ENCODE peak calls at places on chromosomes 16 and 17, in ten cellular contexts. G is endodermal cell; X is smooth muscle cell of the brain vasculature; Z is NCI-H345; B is AG04450; M is AG09319; S is activated CD4-positive, alpha-beta T cell treated with anti-CD3 and anti-CD28 coated beads, Interleukin-2, amount 10 ng/mL, durations not matched to agents 7 days and 5 days; V is stimulated activated CD4-positive, alpha-beta T cell treated with anti-CD3 and anti-CD28 coated beads, Interleukin-1b, Interleukin-23, amount 100 ng/mL, for 48 hours; D is posterior cingulate gyrus; T is activated CD8-positive, alpha-beta memory T cell treated with anti-CD3 and anti-CD28 coated beads for 1 hour. O is an unnamed sample.

GRCh38 chr16:4488486-4488967 is 12.3 kb downstream of the HMOX2 start:
- DNase-seq in G (no peak), X (no peak), Z (no peak), B (no peak), M (no peak), S (peak), V (no peak), D (no peak), T (no peak), O (no peak)

GRCh38 chr17:58331815-58332719 is 3.5 kb upstream of the TSPOAP1 start:
- DNase-seq in G (no peak), X (no peak), Z (no peak), B (no peak), M (no peak), S (peak), V (peak), D (no peak), T (peak), O (no peak)

GRCh38 chr17:50102164-50102991 is 7.2 kb downstream of the PDK2 start:
- DNase-seq in G (no peak), X (no peak), Z (no peak), B (no peak), M (no peak), S (no peak), V (no peak), D (peak), T (no peak), O (no peak)

GRCh38 chr17:79960788-79961522 is 74.7 kb downstream of the TBC1D16 start:
- DNase-seq in G (peak), X (no peak), Z (no peak), B (no peak), M (no peak), S (no peak), V (no peak), D (no peak), T (no peak), O (no peak)

GRCh38 chr17:19248149-19248922 is 11.2 kb downstream of the EPN2 start:
- DNase-seq in G (no peak), X (no peak), Z (no peak), B (no peak), M (no peak), S (no peak), V (no peak), D (no peak), T (no peak), O (no peak)

GRCh38 chr17:36089888-36090836 is at the start of gene CCL3:
- DNase-seq in G (no peak), X (no peak), Z (no peak), B (no peak), M (no peak), S (no peak), V (peak), D (no peak), T (no peak), O (no peak)

GRCh38 chr17:77131919-77132318 is 8.8 kb upstream of the SEC14L1 start:
- DNase-seq in G (no peak), X (no peak), Z (no peak), B (no peak), M (no peak), S (no peak), V (no peak), D (no peak), T (no peak), O (no peak)

GRCh38 chr16:83549836-83550569 is 257.8 kb upstream of the HSBP1 start:
- DNase-seq in G (peak), X (no peak), Z (no peak), B (no peak), M (no peak), S (no peak), V (no peak), D (no peak), T (no peak), O (no peak)

GRCh38 chr16:20866161-20866772 is 33.9 kb downstream of the DCUN1D3 start:
- DNase-seq in G (peak), X (no peak), Z (no peak), B (no peak), M (no peak), S (no peak), V (no peak), D (peak), T (no peak), O (no peak)

GRCh38 chr16:31561698-31562233 is 34.1 kb downstream of the AHSP start:
- DNase-seq in G (no peak), X (no peak), Z (no peak), B (no peak), M (no peak), S (no peak), V (no peak), D (no peak), T (no peak), O (no peak)

GRCh38 chr17:73118876-73119485 is 26.5 kb upstream of the SLC39A11 start:
- DNase-seq in G (no peak), X (no peak), Z (peak), B (no peak), M (no peak), S (no peak), V (no peak), D (no peak), T (no peak), O (no peak)

GRCh38 chr16:23561586-23561985 is 4.1 kb downstream of the UBFD1 start:
- DNase-seq in G (no peak), X (no peak), Z (no peak), B (no peak), M (no peak), S (no peak), V (no peak), D (no peak), T (no peak), O (no peak)

GRCh38 chr17:27256225-27257030 is 37.5 kb upstream of the WSB1 start:
- DNase-seq in G (no peak), X (no peak), Z (no peak), B (peak), M (peak), S (no peak), V (no peak), D (no peak), T (no peak), O (no peak)

GRCh38 chr16:83738926-83739503 is 68.8 kb upstream of the HSBP1 start:
- DNase-seq in G (no peak), X (no peak), Z (no peak), B (no peak), M (no peak), S (no peak), V (no peak), D (no peak), T (no peak), O (no peak)

GRCh38 chr17:43341705-43342600 is 56.8 kb upstream of the ARL4D start:
- DNase-seq in G (no peak), X (no peak), Z (no peak), B (no peak), M (no peak), S (no peak), V (peak), D (no peak), T (no peak), O (no peak)